ENCODE peak calls at places on chromosomes 2 and 18, in nine cellular contexts. U is A549, O is H1, S is ovary, C is transverse colon, X is sigmoid colon, D is K562, M is tibial nerve, W is stomach. Q is an unnamed sample.

GRCh38 chr2:85981579-85982247 is 92.9 kb upstream of the ST3GAL5 start:
- DNase-seq in U (no peak), O (no peak), S (no peak), C (no peak), X (no peak), D (no peak), M (no peak), W (peak; percentile 10), Q (no peak)

GRCh38 chr2:51013870-51014526 is 17.9 kb downstream of the NRXN1 start:
- DNase-seq in U (no peak), O (no peak), S (no peak), C (no peak), X (no peak), D (no peak), M (no peak), W (no peak), Q (no peak)

GRCh38 chr2:43345872-43346271 is 119.5 kb upstream of the ZFP36L2 start:
- DNase-seq in U (no peak), O (no peak), S (no peak), C (no peak), X (no peak), D (no peak), M (no peak), W (no peak), Q (no peak)

GRCh38 chr2:12719400-12720104 is 2.8 kb downstream of the TRIB2 start:
- DNase-seq in U (no peak), O (no peak), S (no peak), C (no peak), X (no peak), D (no peak), M (no peak), W (no peak), Q (no peak)

GRCh38 chr18:50138181-50139064 is 56.5 kb downstream of the MYO5B start:
- DNase-seq in U (no peak), O (no peak), S (no peak), C (no peak), X (no peak), D (no peak), M (no peak), W (no peak), Q (no peak)

GRCh38 chr2:164984428-164984827 is 29.1 kb upstream of the SLC38A11 start:
- DNase-seq in U (no peak), O (no peak), S (no peak), C (no peak), X (no peak), D (no peak), M (no peak), W (no peak), Q (no peak)

GRCh38 chr2:145066151-145066661 is 546.3 kb upstream of the ZEB2 start:
- DNase-seq in U (no peak), O (no peak), S (no peak), C (no peak), X (no peak), D (no peak), M (no peak), W (no peak), Q (no peak)

GRCh38 chr2:46492301-46492700 is 12.9 kb downstream of the TMEM247 start:
- DNase-seq in U (no peak), O (no peak), S (no peak), C (no peak), X (no peak), D (no peak), M (no peak), W (no peak), Q (no peak)

GRCh38 chr2:80363951-80364350 is 59.4 kb upstream of the LRRTM1 start:
- DNase-seq in U (no peak), O (no peak), S (no peak), C (no peak), X (no peak), D (no peak), M (no peak), W (no peak), Q (no peak)

GRCh38 chr2:30265441-30266015 is 34.2 kb downstream of the LBH start:
- DNase-seq in U (no peak), O (no peak), S (no peak), C (no peak), X (no peak), D (no peak), M (no peak), W (no peak), Q (no peak)

GRCh38 chr2:108396845-108397244 is 19.1 kb downstream of the SULT1C4 start:
- DNase-seq in U (peak; percentile 44), O (no peak), S (no peak), C (no peak), X (no peak), D (no peak), M (no peak), W (no peak), Q (no peak)

GRCh38 chr2:239603411-239604356 is 202.9 kb upstream of the HDAC4 start:
- DNase-seq in U (no peak), O (no peak), S (peak; percentile 1), C (no peak), X (no peak), D (no peak), M (no peak), W (no peak), Q (peak; percentile 45)

GRCh38 chr2:105868060-105868459 is 123.3 kb downstream of the NCK2 start:
- DNase-seq in U (no peak), O (no peak), S (no peak), C (no peak), X (no peak), D (no peak), M (no peak), W (no peak), Q (no peak)

GRCh38 chr2:27494944-27495554 is at the start of gene FNDC4:
- DNase-seq in U (no peak), O (no peak), S (peak; percentile 74), C (peak; percentile 15), X (peak; percentile 64), D (peak; percentile 83), M (no peak), W (peak; percentile 29), Q (peak; percentile 68)

GRCh38 chr2:169362346-169363026 is at the start of gene LRP2:
- DNase-seq in U (peak; percentile 4), O (no peak), S (no peak), C (peak; percentile 13), X (no peak), D (peak; percentile 19), M (no peak), W (no peak), Q (no peak)

GRCh38 chr2:90069290-90069894 is 1377.9 kb downstream of the RPIA start:
- DNase-seq in U (peak; percentile 42), O (peak; percentile 56), S (no peak), C (peak; percentile 18), X (no peak), D (peak; percentile 56), M (no peak), W (peak; percentile 33), Q (no peak)
- H3K9me3 ChIP-seq in U (no peaks in the 10 kb centered on the region), O (no peaks in the 10 kb centered on the region), S (no peaks in the 10 kb centered on the region), C (no peaks in the 10 kb centered on the region), X (no peaks in the 10 kb centered on the region), D (no peaks in the 10 kb centered on the region), M (peaks cover 4% of the 10 kb centered on the region), W (no peaks in the 10 kb centered on the region), Q (no peaks in the 10 kb centered on the region)

DNA sequence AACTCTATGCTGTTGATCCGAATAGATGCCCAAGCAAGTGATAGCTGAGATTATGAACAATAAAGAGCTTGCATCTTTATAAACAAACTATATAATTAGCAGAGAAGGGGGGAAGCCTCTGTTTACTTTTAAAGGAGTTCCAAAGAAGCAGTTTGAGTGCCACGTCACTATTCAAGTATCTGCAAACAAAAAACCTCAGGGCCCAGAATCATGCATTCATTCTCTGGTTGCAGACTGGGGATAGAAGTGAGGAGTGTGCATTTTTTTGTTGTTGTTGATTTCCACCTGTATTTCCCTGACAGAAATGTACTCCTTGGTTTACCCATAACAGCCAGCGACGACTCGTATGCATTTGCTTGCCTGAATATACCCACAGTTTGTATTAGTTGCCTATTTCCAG is 264.3 kb downstream of the PTGR3 start:
- DNase-seq in U (peak; percentile 2), O (no peak), S (no peak), C (no peak), X (no peak), D (no peak), M (no peak), W (no peak), Q (no peak)
- TF ChIP-seq EP300 in U (no peak), O (no peak), S (no peak), C (no peak), X (no peak), D (no peak), M (no peak), W (no peak), Q (no peak)

GRCh38 chr2:69798466-69798908 is 31.0 kb upstream of the GMCL1 start:
- DNase-seq in U (no peak), O (no peak), S (peak; percentile 37), C (peak; percentile 14), X (peak; percentile 68), D (no peak), M (no peak), W (peak; percentile 33), Q (no peak)

GRCh38 chr2:69797235-69797634 is 32.2 kb upstream of the GMCL1 start:
- DNase-seq in U (no peak), O (no peak), S (no peak), C (no peak), X (no peak), D (no peak), M (no peak), W (no peak), Q (no peak)

GRCh38 chr2:69797836-69798465 is 31.5 kb upstream of the GMCL1 start:
- DNase-seq in U (no peak), O (no peak), S (no peak), C (no peak), X (no peak), D (no peak), M (no peak), W (no peak), Q (no peak)

GRCh38 chr2:69801745-69802144 is 27.7 kb upstream of the GMCL1 start:
- DNase-seq in U (no peak), O (no peak), S (no peak), C (no peak), X (no peak), D (no peak), M (no peak), W (no peak), Q (no peak)

GRCh38 chr2:69798909-69799526 is 30.4 kb upstream of the GMCL1 start:
- DNase-seq in U (no peak), O (no peak), S (no peak), C (no peak), X (no peak), D (peak; percentile 89), M (no peak), W (no peak), Q (no peak)
- H3K27ac ChIP-seq in U (peak overlapping the region; percentile 76), O (no peak overlapping the region), S (peak overlapping the region; percentile 1), C (peak overlapping the region; percentile 72), X (peak overlapping the region; percentile 62), D (peak overlapping the region; percentile 53), M (peak overlapping the region; percentile 68), W (no peak overlapping the region), Q (peak overlapping the region; percentile 61)

DNA sequence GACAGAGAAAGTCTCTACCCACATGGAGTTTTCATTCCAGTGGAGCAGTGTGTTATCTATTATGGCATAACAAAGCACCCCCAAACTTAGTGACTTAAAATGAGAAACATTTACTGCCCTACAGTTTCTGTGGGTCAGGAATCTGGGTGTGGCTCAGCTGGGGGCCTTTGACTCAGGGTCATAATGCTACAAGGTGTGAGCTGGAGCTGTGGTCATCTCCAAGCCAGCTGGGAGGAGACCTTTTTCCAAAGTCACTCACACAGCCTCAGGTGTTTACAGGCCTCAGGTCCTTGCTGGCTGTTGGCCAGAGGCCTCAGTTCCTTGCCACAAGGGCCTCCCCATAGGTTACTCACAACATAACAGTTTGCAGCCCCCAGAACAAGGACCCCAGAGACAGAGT is 169.2 kb downstream of the ETAA1 start:
- DNase-seq in U (peak; percentile 52), O (no peak), S (no peak), C (no peak), X (no peak), D (no peak), M (no peak), W (peak; percentile 26), Q (no peak)
- H3K9me3 ChIP-seq in U (peaks cover 17% of the 10 kb centered on the region), O (no peaks in the 10 kb centered on the region), S (no peaks in the 10 kb centered on the region), C (no peaks in the 10 kb centered on the region), X (no peaks in the 10 kb centered on the region), D (no peaks in the 10 kb centered on the region), M (peaks cover under 1% of the 10 kb centered on the region), W (no peaks in the 10 kb centered on the region), Q (no peaks in the 10 kb centered on the region)

Q was measured in suprapubic skin.